ENCODE peak calls at places on chromosome 7, in seven cellular contexts. M is PC-3, G is SK-N-SH, W is neural progenitor cell, N is hepatocyte, K is GM23338, P is HCT116. H is an unnamed sample. For H3K4me1, the result is how much of the 10 kb centered on the place peaks cover.

GRCh38 chr7:77415822-77416620 is at the start of gene GSAP:
- DNase-seq in M (peak), G (peak), W (peak), N (peak), K (peak), P (no peak), H (no peak)

GRCh38 chr7:129741743-129742213 is 130.3 kb downstream of the NRF1 start:
- DNase-seq in M (peak), G (peak), W (peak), N (peak), K (peak), P (no peak), H (no peak)

GRCh38 chr7:22640269-22640668 is 86.7 kb upstream of the IL6 start:
- DNase-seq in M (no peak), G (no peak), W (no peak), N (no peak), K (no peak), P (no peak), H (no peak)

GRCh38 chr7:100589341-100589935 is 3.3 kb downstream of the FBXO24 start:
- DNase-seq in M (no peak), G (no peak), W (peak), N (no peak), K (peak), P (no peak), H (no peak)

GRCh38 chr7:28036748-28037147 is 143.8 kb downstream of the JAZF1 start:
- DNase-seq in M (peak), G (no peak), W (no peak), N (no peak), K (no peak), P (no peak), H (no peak)

GRCh38 chr7:6730343-6730633 is 23.5 kb upstream of the ZNF12 start:
- DNase-seq in M (no peak), G (no peak), W (no peak), N (peak), K (peak), P (no peak), H (no peak)

GRCh38 chr7:22718911-22719420 is 8.0 kb upstream of the IL6 start:
- DNase-seq in M (no peak), G (no peak), W (no peak), N (no peak), K (no peak), P (no peak), H (no peak)

GRCh38 chr7:1368682-1369571 is 90.3 kb downstream of the MICALL2 start:
- DNase-seq in M (peak), G (peak), W (peak), N (peak), K (peak), P (peak), H (peak)

GRCh38 chr7:1961776-1962276 is 270.9 kb downstream of the MAD1L1 start:
- DNase-seq in M (peak), G (no peak), W (no peak), N (no peak), K (no peak), P (peak), H (no peak)

GRCh38 chr7:17532861-17533404 is 234.5 kb downstream of the AHR start:
- DNase-seq in M (peak), G (no peak), W (no peak), N (no peak), K (no peak), P (peak), H (no peak)

GRCh38 chr7:95324396-95324795 is at the start of gene PON1:
- DNase-seq in M (no peak), G (peak), W (peak), N (peak), K (peak), P (no peak), H (no peak)

GRCh38 chr7:139738101-139738489 is 39.7 kb downstream of the HIPK2 start:
- DNase-seq in M (no peak), G (no peak), W (no peak), N (peak), K (no peak), P (no peak), H (no peak)

GRCh38 chr7:127946847-127947246 is 84.4 kb downstream of the LRRC4 start:
- DNase-seq in M (no peak), G (no peak), W (no peak), N (no peak), K (no peak), P (no peak), H (no peak)

GRCh38 chr7:158572000-158572828 is 15.4 kb downstream of the PTPRN2 start:
- DNase-seq in M (no peak), G (peak), W (peak), N (no peak), K (peak), P (no peak), H (peak)

GRCh38 chr7:95430864-95431263 is 4.0 kb downstream of the PON2 start:
- DNase-seq in M (peak), G (no peak), W (no peak), N (peak), K (no peak), P (no peak), H (no peak)

GRCh38 chr7:80749270-80749669 is 110.8 kb downstream of the CD36 start:
- DNase-seq in M (no peak), G (no peak), W (no peak), N (no peak), K (no peak), P (no peak), H (no peak)

GRCh38 chr7:106858618-106859532 is 6.2 kb upstream of the PIK3CG start:
- DNase-seq in M (no peak), G (peak), W (no peak), N (peak), K (no peak), P (no peak), H (no peak)

GRCh38 chr7:146736446-146737190 is 620.0 kb downstream of the CNTNAP2 start:
- DNase-seq in M (peak), G (no peak), W (no peak), N (peak), K (no peak), P (no peak), H (no peak)

GRCh38 chr7:37018954-37019353 is 294.7 kb upstream of the AOAH start:
- DNase-seq in M (no peak), G (no peak), W (no peak), N (no peak), K (no peak), P (no peak), H (peak)

GRCh38 chr7:122470859-122471258 is 166.3 kb upstream of the FEZF1 start:
- DNase-seq in M (no peak), G (no peak), W (no peak), N (no peak), K (peak), P (no peak), H (no peak)

GRCh38 chr7:69932034-69932628 is 333.9 kb downstream of the AUTS2 start:
- DNase-seq in M (no peak), G (peak), W (peak), N (peak), K (peak), P (no peak), H (peak)

GRCh38 chr7:44187636-44188416 is 1.4 kb downstream of the GCK start:
- DNase-seq in M (no peak), G (no peak), W (no peak), N (no peak), K (no peak), P (no peak), H (no peak)

GRCh38 chr7:19404912-19405329 is 259.7 kb upstream of the FERD3L start:
- DNase-seq in M (peak), G (no peak), W (peak), N (peak), K (peak), P (peak), H (no peak)

GRCh38 chr7:2634265-2635145 is 2.7 kb downstream of the TTYH3 start:
- DNase-seq in M (no peak), G (no peak), W (no peak), N (no peak), K (no peak), P (no peak), H (no peak)

GRCh38 chr7:105677803-105678583 is 96.7 kb upstream of the EFCAB10 start:
- DNase-seq in M (no peak), G (no peak), W (no peak), N (no peak), K (no peak), P (no peak), H (peak)

GRCh38 chr7:45659496-45660139 is 85.5 kb downstream of the ADCY1 start:
- DNase-seq in M (no peak), G (no peak), W (no peak), N (no peak), K (no peak), P (no peak), H (no peak)

GRCh38 chr7:92119213-92119759 is 15.0 kb downstream of the CYP51A1 start:
- DNase-seq in M (no peak), G (no peak), W (no peak), N (no peak), K (no peak), P (no peak), H (no peak)

GRCh38 chr7:77157446-77157845 is 35.0 kb downstream of the CCDC146 start:
- DNase-seq in M (no peak), G (no peak), W (no peak), N (no peak), K (no peak), P (no peak), H (no peak)

GRCh38 chr7:98685541-98685940 is 68.5 kb downstream of the NPTX2 start:
- DNase-seq in M (no peak), G (no peak), W (no peak), N (no peak), K (no peak), P (no peak), H (no peak)

GRCh38 chr7:116417593-116418345 is 81.8 kb upstream of the CAV2 start:
- DNase-seq in M (no peak), G (no peak), W (no peak), N (no peak), K (no peak), P (no peak), H (no peak)

GRCh38 chr7:120039138-120039537 is 233.8 kb upstream of the KCND2 start:
- DNase-seq in M (no peak), G (no peak), W (no peak), N (no peak), K (no peak), P (no peak), H (no peak)

GRCh38 chr7:120041798-120042197 is 231.2 kb upstream of the KCND2 start:
- DNase-seq in M (no peak), G (no peak), W (no peak), N (no peak), K (no peak), P (no peak), H (no peak)

GRCh38 chr7:120043250-120043649 is 229.7 kb upstream of the KCND2 start:
- DNase-seq in M (no peak), G (no peak), W (no peak), N (no peak), K (no peak), P (no peak), H (no peak)
- TF ChIP-seq EZH2phosphoT487 in M (no peak), G (no peak), W (no peak), N (no peak), K (no peak), P (no peak), H (no peak)

GRCh38 chr7:85510287-85510686 is 323.4 kb upstream of the SEMA3D start:
- DNase-seq in M (no peak), G (peak), W (no peak), N (no peak), K (no peak), P (no peak), H (no peak)
- H3K4me2 ChIP-seq in M (no peak), G (no peak), W (no peak), N (no peak), K (no peak), P (no peak), H (no peak)

GRCh38 chr7:155377071-155377836 is 79.6 kb downstream of the INSIG1 start:
- DNase-seq in M (no peak), G (no peak), W (peak), N (no peak), K (no peak), P (no peak), H (no peak)
- H3K4me1 ChIP-seq in M (under half), G (under half), W (under half), N (under half), K (half or more), P (under half), H (under half)

GRCh38 chr7:74396993-74397392 is 56.7 kb upstream of the GTF2IRD1 start:
- DNase-seq in M (no peak), G (no peak), W (no peak), N (no peak), K (no peak), P (no peak), H (no peak)

GRCh38 chr7:74399006-74399405 is 54.7 kb upstream of the GTF2IRD1 start:
- DNase-seq in M (no peak), G (no peak), W (no peak), N (no peak), K (no peak), P (no peak), H (no peak)

GRCh38 chr7:74395745-74396311 is 57.9 kb upstream of the GTF2IRD1 start:
- DNase-seq in M (no peak), G (no peak), W (no peak), N (no peak), K (no peak), P (no peak), H (no peak)

GRCh38 chr7:74400420-74401136 is 53.1 kb upstream of the GTF2IRD1 start:
- DNase-seq in M (no peak), G (no peak), W (no peak), N (no peak), K (no peak), P (no peak), H (no peak)

DNA sequence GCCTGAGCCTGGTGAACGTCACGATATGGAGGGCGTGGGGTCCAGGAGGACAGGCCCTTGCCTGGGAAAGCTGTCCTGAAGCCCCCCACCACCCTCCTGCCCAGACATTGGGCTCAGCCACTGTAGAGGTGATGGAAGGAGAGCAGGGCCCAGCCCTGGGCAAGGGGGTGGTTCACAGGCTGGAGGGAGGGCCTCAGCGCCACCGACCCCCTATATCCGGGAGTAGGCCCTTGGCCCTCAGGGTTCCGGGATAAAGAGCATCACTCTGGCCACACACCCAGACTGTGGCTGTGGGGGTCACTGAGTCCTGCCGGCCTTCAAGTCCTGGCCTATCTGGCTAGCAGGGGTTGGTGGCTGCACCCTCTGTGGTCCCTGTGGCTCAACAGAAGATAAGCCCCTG is 55.3 kb upstream of the GTF2IRD1 start:
- DNase-seq in M (no peak), G (no peak), W (no peak), N (no peak), K (no peak), P (no peak), H (no peak)
- TF ChIP-seq EZH2phosphoT487 in M (no peak), G (no peak), W (no peak), N (no peak), K (no peak), P (no peak), H (no peak)